ENCODE peak calls at places on chromosomes 2 and 18, in nine cellular contexts. V is endothelial cell, B is astrocyte of the cerebellum, S is Calu3, N is A549, O is adrenal gland, L is thyroid gland, P is psoas muscle, Y is choroid plexus epithelial cell. M is an unnamed sample.

GRCh38 chr18:76219023-76219422 is 276.0 kb downstream of the ZNF516 start:
- DNase-seq in V (no peak), B (no peak), S (no peak), N (no peak), O (no peak), L (no peak), P (no peak), Y (no peak), M (no peak)

GRCh38 chr18:657311-657997 is at the start of gene TYMS:
- DNase-seq in V (peak), B (no peak), S (peak), N (peak), O (peak), L (peak), P (peak), Y (peak), M (peak)

GRCh38 chr18:12033643-12034025 is 52.3 kb downstream of the IMPA2 start:
- DNase-seq in V (no peak), B (no peak), S (no peak), N (no peak), O (no peak), L (no peak), P (no peak), Y (no peak), M (no peak)

GRCh38 chr2:130808482-130809268 is 28.0 kb upstream of the ARHGEF4 start:
- DNase-seq in V (no peak), B (peak), S (peak), N (no peak), O (no peak), L (no peak), P (no peak), Y (no peak), M (peak)

GRCh38 chr2:3633089-3633981 is 24.7 kb upstream of the ALLC start:
- DNase-seq in V (no peak), B (no peak), S (no peak), N (no peak), O (peak), L (no peak), P (no peak), Y (peak), M (peak)

GRCh38 chr2:130819915-130820861 is 16.5 kb upstream of the ARHGEF4 start:
- DNase-seq in V (no peak), B (peak), S (no peak), N (no peak), O (no peak), L (peak), P (no peak), Y (no peak), M (peak)

GRCh38 chr18:41484069-41484468 is 471.0 kb upstream of the PIK3C3 start:
- DNase-seq in V (no peak), B (no peak), S (no peak), N (no peak), O (no peak), L (no peak), P (no peak), Y (no peak), M (no peak)

GRCh38 chr2:238173692-238174091 is 14.9 kb downstream of the ERFE start:
- DNase-seq in V (no peak), B (no peak), S (no peak), N (no peak), O (no peak), L (no peak), P (no peak), Y (no peak), M (no peak)

GRCh38 chr2:30464544-30465170 is 17.6 kb downstream of the LCLAT1 start:
- DNase-seq in V (no peak), B (no peak), S (no peak), N (no peak), O (no peak), L (no peak), P (no peak), Y (no peak), M (no peak)

GRCh38 chr2:175234153-175234552 is 52.6 kb upstream of the ATP5MC3 start:
- DNase-seq in V (no peak), B (no peak), S (no peak), N (no peak), O (no peak), L (no peak), P (no peak), Y (no peak), M (no peak)

GRCh38 chr18:6719914-6720692 is 9.4 kb upstream of the ARHGAP28 start:
- DNase-seq in V (no peak), B (no peak), S (no peak), N (no peak), O (no peak), L (no peak), P (no peak), Y (no peak), M (no peak)

GRCh38 chr18:79493801-79494211 is 98.1 kb downstream of the NFATC1 start:
- DNase-seq in V (no peak), B (no peak), S (no peak), N (no peak), O (peak), L (no peak), P (no peak), Y (no peak), M (no peak)

GRCh38 chr2:2647156-2647555 is 316.1 kb upstream of the MYT1L start:
- DNase-seq in V (no peak), B (no peak), S (no peak), N (no peak), O (no peak), L (no peak), P (no peak), Y (no peak), M (no peak)

GRCh38 chr2:20488782-20489181 is 41.9 kb downstream of the RHOB start:
- DNase-seq in V (no peak), B (no peak), S (no peak), N (no peak), O (no peak), L (no peak), P (no peak), Y (no peak), M (no peak)

DNA sequence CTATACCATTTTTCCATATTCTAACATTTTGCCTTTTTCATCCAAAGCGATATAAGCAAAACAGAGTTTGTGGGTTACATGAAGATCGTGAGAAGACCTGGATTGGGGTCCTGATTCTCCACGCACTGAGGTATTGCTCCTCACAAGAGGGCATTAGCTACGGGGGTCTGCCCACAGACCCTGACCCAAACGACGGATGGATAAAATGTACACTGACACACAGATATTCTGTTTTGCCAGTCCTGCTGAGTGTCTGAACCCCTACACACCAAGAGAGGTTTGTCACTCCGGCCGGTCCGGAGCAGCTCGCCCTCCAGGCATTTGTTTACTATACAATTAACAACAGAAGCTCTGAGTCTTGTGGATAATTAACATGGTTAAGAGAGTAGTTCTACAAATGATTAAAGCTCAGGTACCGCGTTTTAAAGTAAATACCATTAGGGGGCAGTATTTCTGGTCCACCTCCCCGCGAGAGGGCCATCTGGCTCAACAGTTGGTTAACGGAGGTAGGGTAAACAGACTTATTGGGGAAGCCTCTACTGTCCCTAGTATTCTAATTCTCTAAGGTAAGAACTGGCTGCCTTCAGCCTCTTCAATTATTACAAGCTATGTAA is 28.4 kb downstream of the SCYGR8 start:
- DNase-seq in V (no peak), B (no peak), S (peak), N (no peak), O (no peak), L (no peak), P (no peak), Y (peak), M (no peak)
- TF ChIP-seq CTCF in V (peak), B (peak), S (peak), N (peak), O (no peak), L (no peak), P (no peak), Y (peak), M (no peak)

DNA sequence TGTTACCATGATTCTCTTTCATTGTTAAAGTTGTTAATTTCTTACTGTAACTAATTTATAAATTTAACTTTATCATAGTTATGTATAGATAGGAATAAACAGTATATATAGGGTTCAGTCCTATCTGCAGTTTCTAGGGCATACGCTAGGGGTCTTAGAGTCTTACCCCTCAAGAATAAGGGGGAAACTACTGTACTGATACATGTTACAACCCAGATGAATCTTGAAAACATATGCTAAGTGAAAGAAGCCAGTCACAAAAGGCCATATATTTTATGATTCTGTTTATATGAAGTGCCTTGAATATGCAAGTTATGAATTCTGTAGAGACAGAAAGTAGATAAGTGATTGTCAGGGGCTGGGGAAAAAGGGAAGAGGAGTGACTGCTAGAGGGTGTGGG is 52.4 kb downstream of the RTN4 start:
- DNase-seq in V (no peak), B (no peak), S (no peak), N (no peak), O (no peak), L (no peak), P (no peak), Y (no peak), M (no peak)
- TF ChIP-seq CTCF in V (peak), B (no peak), S (no peak), N (no peak), O (no peak), L (no peak), P (peak), Y (no peak), M (no peak)

DNA sequence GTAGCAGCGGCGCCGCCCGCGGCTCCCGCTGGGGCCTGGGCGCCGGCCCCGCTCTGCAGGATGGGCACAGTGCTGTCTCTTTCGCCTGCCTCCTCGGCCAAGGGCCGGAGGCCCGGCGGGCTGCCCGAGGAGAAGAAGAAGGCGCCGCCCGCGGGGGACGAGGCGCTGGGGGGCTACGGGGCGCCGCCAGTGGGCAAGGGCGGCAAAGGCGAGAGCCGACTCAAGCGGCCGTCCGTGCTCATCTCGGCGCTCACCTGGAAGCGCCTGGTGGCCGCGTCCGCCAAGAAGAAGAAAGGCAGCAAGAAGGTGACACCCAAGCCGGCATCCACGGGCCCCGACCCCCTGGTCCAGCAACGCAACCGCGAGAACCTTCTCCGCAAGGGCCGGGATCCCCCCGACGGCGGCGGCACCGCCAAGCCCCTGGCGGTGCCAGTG is 312 bp downstream of the CDK5R2 start:
- DNase-seq in V (no peak), B (no peak), S (no peak), N (no peak), O (no peak), L (no peak), P (no peak), Y (no peak), M (no peak)
- TF ChIP-seq CTCF in V (no peak), B (no peak), S (peak), N (no peak), O (no peak), L (no peak), P (no peak), Y (no peak), M (no peak)

GRCh38 chr18:61535401-61535800 is 202.2 kb downstream of the CDH20 start:
- DNase-seq in V (no peak), B (no peak), S (no peak), N (no peak), O (no peak), L (no peak), P (no peak), Y (no peak), M (no peak)

GRCh38 chr18:61528961-61529360 is 195.7 kb downstream of the CDH20 start:
- DNase-seq in V (no peak), B (no peak), S (no peak), N (no peak), O (no peak), L (no peak), P (no peak), Y (no peak), M (no peak)

GRCh38 chr18:61531182-61531581 is 198.0 kb downstream of the CDH20 start:
- DNase-seq in V (no peak), B (no peak), S (no peak), N (no peak), O (no peak), L (no peak), P (no peak), Y (no peak), M (no peak)

GRCh38 chr18:61530681-61531080 is 197.5 kb downstream of the CDH20 start:
- DNase-seq in V (no peak), B (no peak), S (no peak), N (no peak), O (no peak), L (no peak), P (no peak), Y (no peak), M (no peak)

DNA sequence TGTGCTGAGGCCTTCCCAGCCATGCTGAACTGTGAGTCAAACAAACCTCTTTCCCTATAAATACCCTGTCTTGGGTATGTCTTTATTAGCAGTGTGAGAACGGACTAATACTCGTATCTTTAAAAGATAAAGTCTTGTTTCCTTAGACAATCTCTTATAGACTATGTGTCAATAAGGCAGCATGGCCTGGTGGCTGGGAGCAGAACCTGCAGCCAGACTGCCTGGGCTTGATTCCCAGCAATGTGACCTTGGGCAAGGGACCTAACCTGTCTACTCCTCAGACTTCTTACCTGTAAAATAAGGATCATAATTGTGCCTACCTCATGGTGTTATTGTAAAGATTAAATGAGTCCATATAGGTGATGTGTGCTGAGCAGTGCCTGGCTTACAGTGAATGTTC is 198.7 kb downstream of the CDH20 start:
- DNase-seq in V (no peak), B (no peak), S (no peak), N (no peak), O (no peak), L (no peak), P (no peak), Y (no peak), M (no peak)
- TF ChIP-seq CTCF in V (no peak), B (no peak), S (no peak), N (no peak), O (no peak), L (no peak), P (no peak), Y (no peak), M (no peak)

GRCh38 chr2:19312949-19313348 is 45.5 kb downstream of the OSR1 start:
- DNase-seq in V (peak), B (peak), S (peak), N (peak), O (no peak), L (peak), P (no peak), Y (peak), M (peak)
- TF ChIP-seq CTCF in V (peak), B (peak), S (no peak), N (no peak), O (no peak), L (no peak), P (peak), Y (peak), M (peak)

GRCh38 chr2:149040451-149040850 is 2.0 kb downstream of the LYPD6B start:
- DNase-seq in V (peak), B (no peak), S (peak), N (peak), O (no peak), L (no peak), P (no peak), Y (peak), M (peak)
- TF ChIP-seq CTCF in V (peak), B (peak), S (peak), N (no peak), O (peak), L (no peak), P (no peak), Y (peak), M (peak)

M was measured in MCF 10A.